ENCODE peak calls at places on chromosomes 7 and 10, in eight cellular contexts. One of them, this sample, is unnamed.

GRCh38 chr10:127117125-127117524 is 79.3 kb downstream of the INSYN2A start:
- DNase-seq in AG09309: no peak
- DNase-seq in GM06990: no peak
- DNase-seq in pancreas: peak
- DNase-seq in IMR-90: peak
- DNase-seq in naive thymus-derived CD4-positive, alpha-beta T cell: no peak
- DNase-seq in lower leg skin: no peak
- DNase-seq in tibial artery: peak
- DNase-seq in this sample: peak

GRCh38 chr7:34463830-34464229 is 194.2 kb upstream of the NPSR1 start:
- DNase-seq in IMR-90: no peak
- DNase-seq in tibial artery: no peak
- DNase-seq in naive thymus-derived CD4-positive, alpha-beta T cell: no peak
- DNase-seq in pancreas: no peak
- DNase-seq in lower leg skin: no peak
- DNase-seq in GM06990: no peak
- DNase-seq in AG09309: no peak
- DNase-seq in this sample: peak

GRCh38 chr10:15168296-15168780 is at the start of gene NMT2:
- DNase-seq in pancreas: peak
- DNase-seq in tibial artery: peak
- DNase-seq in IMR-90: no peak
- DNase-seq in naive thymus-derived CD4-positive, alpha-beta T cell: no peak
- DNase-seq in GM06990: peak
- DNase-seq in AG09309: no peak
- DNase-seq in lower leg skin: peak
- DNase-seq in this sample: peak

GRCh38 chr10:117166420-117167345 is 28.6 kb upstream of the VAX1 start:
- DNase-seq in tibial artery: no peak
- DNase-seq in IMR-90: no peak
- DNase-seq in naive thymus-derived CD4-positive, alpha-beta T cell: no peak
- DNase-seq in lower leg skin: no peak
- DNase-seq in pancreas: no peak
- DNase-seq in GM06990: no peak
- DNase-seq in AG09309: no peak
- DNase-seq in this sample: no peak

GRCh38 chr10:48750019-48750418 is 65.3 kb downstream of the WDFY4 start:
- DNase-seq in pancreas: no peak
- DNase-seq in IMR-90: no peak
- DNase-seq in naive thymus-derived CD4-positive, alpha-beta T cell: no peak
- DNase-seq in GM06990: no peak
- DNase-seq in AG09309: no peak
- DNase-seq in tibial artery: no peak
- DNase-seq in lower leg skin: no peak
- DNase-seq in this sample: no peak

GRCh38 chr10:23075672-23076071 is 19.7 kb upstream of the MSRB2 start:
- DNase-seq in naive thymus-derived CD4-positive, alpha-beta T cell: no peak
- DNase-seq in GM06990: no peak
- DNase-seq in IMR-90: no peak
- DNase-seq in AG09309: no peak
- DNase-seq in tibial artery: no peak
- DNase-seq in pancreas: no peak
- DNase-seq in lower leg skin: no peak
- DNase-seq in this sample: no peak

GRCh38 chr10:48531486-48531885 is 73.4 kb downstream of the ARHGAP22 start:
- DNase-seq in naive thymus-derived CD4-positive, alpha-beta T cell: no peak
- DNase-seq in AG09309: no peak
- DNase-seq in GM06990: no peak
- DNase-seq in tibial artery: no peak
- DNase-seq in lower leg skin: no peak
- DNase-seq in pancreas: no peak
- DNase-seq in IMR-90: no peak
- DNase-seq in this sample: no peak

GRCh38 chr7:94660006-94660405 is 4.1 kb upstream of the SGCE start:
- DNase-seq in IMR-90: no peak
- DNase-seq in AG09309: no peak
- DNase-seq in GM06990: no peak
- DNase-seq in tibial artery: no peak
- DNase-seq in naive thymus-derived CD4-positive, alpha-beta T cell: no peak
- DNase-seq in pancreas: no peak
- DNase-seq in lower leg skin: no peak
- DNase-seq in this sample: no peak

GRCh38 chr7:5597772-5598171 is 174.1 kb upstream of the TNRC18 start:
- DNase-seq in GM06990: no peak
- DNase-seq in AG09309: no peak
- DNase-seq in pancreas: no peak
- DNase-seq in tibial artery: no peak
- DNase-seq in IMR-90: no peak
- DNase-seq in naive thymus-derived CD4-positive, alpha-beta T cell: no peak
- DNase-seq in lower leg skin: no peak
- DNase-seq in this sample: no peak

GRCh38 chr7:47741984-47742383 is 160.1 kb upstream of the TNS3 start:
- DNase-seq in tibial artery: no peak
- DNase-seq in pancreas: no peak
- DNase-seq in IMR-90: peak
- DNase-seq in naive thymus-derived CD4-positive, alpha-beta T cell: no peak
- DNase-seq in lower leg skin: no peak
- DNase-seq in GM06990: no peak
- DNase-seq in AG09309: no peak
- DNase-seq in this sample: no peak

GRCh38 chr10:60572511-60573194 is 183.0 kb upstream of the ANK3 start:
- DNase-seq in GM06990: no peak
- DNase-seq in tibial artery: no peak
- DNase-seq in IMR-90: peak
- DNase-seq in lower leg skin: no peak
- DNase-seq in AG09309: peak
- DNase-seq in naive thymus-derived CD4-positive, alpha-beta T cell: no peak
- DNase-seq in pancreas: peak
- DNase-seq in this sample: peak

GRCh38 chr7:158863611-158864506 is 7.5 kb downstream of the DYNC2I1 start:
- DNase-seq in tibial artery: peak
- DNase-seq in AG09309: peak
- DNase-seq in GM06990: peak
- DNase-seq in naive thymus-derived CD4-positive, alpha-beta T cell: peak
- DNase-seq in IMR-90: peak
- DNase-seq in lower leg skin: peak
- DNase-seq in pancreas: peak
- DNase-seq in this sample: peak

GRCh38 chr10:116278832-116279231 is 5.8 kb upstream of the GFRA1 start:
- DNase-seq in AG09309: no peak
- DNase-seq in pancreas: no peak
- DNase-seq in GM06990: no peak
- DNase-seq in naive thymus-derived CD4-positive, alpha-beta T cell: no peak
- DNase-seq in IMR-90: peak
- DNase-seq in lower leg skin: no peak
- DNase-seq in tibial artery: no peak
- DNase-seq in this sample: no peak

GRCh38 chr7:103637080-103637479 is 191.1 kb upstream of the SLC26A5 start:
- DNase-seq in tibial artery: no peak
- DNase-seq in GM06990: no peak
- DNase-seq in naive thymus-derived CD4-positive, alpha-beta T cell: no peak
- DNase-seq in lower leg skin: no peak
- DNase-seq in pancreas: no peak
- DNase-seq in AG09309: peak
- DNase-seq in IMR-90: peak
- DNase-seq in this sample: no peak

GRCh38 chr7:50851451-50851850 is 68.8 kb upstream of the GRB10 start:
- DNase-seq in lower leg skin: no peak
- DNase-seq in GM06990: no peak
- DNase-seq in AG09309: peak
- DNase-seq in IMR-90: peak
- DNase-seq in pancreas: no peak
- DNase-seq in naive thymus-derived CD4-positive, alpha-beta T cell: no peak
- DNase-seq in tibial artery: no peak
- DNase-seq in this sample: no peak

GRCh38 chr10:123576706-123577105 is 89.4 kb upstream of the GPR26 start:
- DNase-seq in lower leg skin: no peak
- DNase-seq in GM06990: no peak
- DNase-seq in pancreas: no peak
- DNase-seq in AG09309: no peak
- DNase-seq in IMR-90: no peak
- DNase-seq in naive thymus-derived CD4-positive, alpha-beta T cell: no peak
- DNase-seq in tibial artery: no peak
- DNase-seq in this sample: no peak

DNA sequence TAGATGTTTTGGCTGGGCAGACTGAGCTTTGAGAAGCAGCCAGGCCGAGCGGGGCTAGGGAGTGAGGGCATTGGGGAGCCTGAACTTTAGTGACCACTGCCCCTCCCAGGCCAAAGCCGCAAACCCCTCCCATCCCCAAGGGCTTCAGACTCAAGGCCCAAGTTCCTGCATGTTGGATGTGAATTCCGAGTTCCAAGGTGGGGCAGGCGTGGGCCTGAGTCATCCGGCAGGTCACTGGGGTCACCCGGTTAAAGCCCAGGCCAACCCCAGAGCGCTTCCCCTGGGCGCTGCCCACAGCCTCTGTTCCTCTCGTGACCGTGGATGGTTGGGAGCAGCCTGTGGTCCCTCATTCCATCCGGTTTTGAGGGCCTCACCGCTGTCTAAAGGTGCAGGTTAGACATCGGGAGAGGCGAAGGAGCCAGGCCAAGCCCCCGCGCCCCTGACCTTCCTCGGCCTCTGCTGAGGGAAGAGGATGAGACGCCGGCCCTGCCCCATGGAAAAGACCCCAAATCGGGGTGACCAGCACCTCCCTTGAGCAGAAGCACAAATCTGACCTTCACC is 6.9 kb upstream of the PDGFA start:
- DNase-seq in tibial artery: no peak
- DNase-seq in lower leg skin: no peak
- DNase-seq in GM06990: no peak
- DNase-seq in naive thymus-derived CD4-positive, alpha-beta T cell: no peak
- DNase-seq in AG09309: no peak
- DNase-seq in IMR-90: no peak
- DNase-seq in pancreas: no peak
- DNase-seq in this sample: no peak
- H3K4me3 ChIP-seq in tibial artery: no peak
- H3K4me3 ChIP-seq in lower leg skin: no peak
- H3K4me3 ChIP-seq in GM06990: no peak
- H3K4me3 ChIP-seq in naive thymus-derived CD4-positive, alpha-beta T cell: no peak
- H3K4me3 ChIP-seq in AG09309: no peak
- H3K4me3 ChIP-seq in IMR-90: no peak
- H3K4me3 ChIP-seq in pancreas: no peak
- H3K4me3 ChIP-seq in this sample: no peak

GRCh38 chr7:107044347-107045194 is at the start of gene PRKAR2B:
- DNase-seq in AG09309: no peak
- DNase-seq in GM06990: peak
- DNase-seq in naive thymus-derived CD4-positive, alpha-beta T cell: peak
- DNase-seq in tibial artery: peak
- DNase-seq in IMR-90: peak
- DNase-seq in lower leg skin: peak
- DNase-seq in pancreas: peak
- DNase-seq in this sample: no peak

GRCh38 chr7:107043916-107044346 is 574 bp upstream of the PRKAR2B start:
- DNase-seq in pancreas: no peak
- DNase-seq in AG09309: no peak
- DNase-seq in naive thymus-derived CD4-positive, alpha-beta T cell: no peak
- DNase-seq in GM06990: no peak
- DNase-seq in tibial artery: no peak
- DNase-seq in lower leg skin: no peak
- DNase-seq in IMR-90: peak
- DNase-seq in this sample: no peak

GRCh38 chr7:107045195-107045960 is 873 bp downstream of the PRKAR2B start:
- DNase-seq in pancreas: no peak
- DNase-seq in AG09309: no peak
- DNase-seq in lower leg skin: no peak
- DNase-seq in naive thymus-derived CD4-positive, alpha-beta T cell: no peak
- DNase-seq in tibial artery: no peak
- DNase-seq in IMR-90: peak
- DNase-seq in GM06990: no peak
- DNase-seq in this sample: no peak

GRCh38 chr7:107046511-107047259 is 2.2 kb downstream of the PRKAR2B start:
- DNase-seq in lower leg skin: no peak
- DNase-seq in naive thymus-derived CD4-positive, alpha-beta T cell: no peak
- DNase-seq in AG09309: no peak
- DNase-seq in IMR-90: no peak
- DNase-seq in pancreas: no peak
- DNase-seq in GM06990: no peak
- DNase-seq in tibial artery: no peak
- DNase-seq in this sample: no peak

DNA sequence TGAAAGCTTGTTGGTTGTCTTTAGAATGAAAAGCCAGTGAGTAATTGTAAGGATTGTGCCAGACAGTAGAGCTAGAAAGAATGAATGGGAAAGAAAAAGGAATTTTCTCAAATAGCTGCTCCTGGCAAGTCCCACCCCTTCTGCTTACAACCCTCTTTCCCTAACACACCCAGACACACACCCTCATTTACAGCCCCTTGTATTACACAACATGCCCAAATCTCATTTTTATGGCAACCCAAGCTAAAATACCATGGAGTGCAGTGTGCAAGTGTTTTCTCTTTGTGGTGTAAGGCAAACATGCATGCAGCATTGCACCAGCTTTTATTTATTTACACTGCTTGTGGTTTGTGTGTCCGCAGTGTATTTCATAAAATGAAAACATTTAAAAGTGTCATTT is 1.5 kb downstream of the PRKAR2B start:
- DNase-seq in tibial artery: no peak
- DNase-seq in lower leg skin: no peak
- DNase-seq in GM06990: no peak
- DNase-seq in naive thymus-derived CD4-positive, alpha-beta T cell: no peak
- DNase-seq in AG09309: peak
- DNase-seq in IMR-90: peak
- DNase-seq in pancreas: no peak
- DNase-seq in this sample: no peak
- H3K4me3 ChIP-seq in tibial artery: peak
- H3K4me3 ChIP-seq in lower leg skin: no peak
- H3K4me3 ChIP-seq in GM06990: no peak
- H3K4me3 ChIP-seq in naive thymus-derived CD4-positive, alpha-beta T cell: no peak
- H3K4me3 ChIP-seq in AG09309: no peak
- H3K4me3 ChIP-seq in IMR-90: peak
- H3K4me3 ChIP-seq in pancreas: peak
- H3K4me3 ChIP-seq in this sample: no peak

DNA sequence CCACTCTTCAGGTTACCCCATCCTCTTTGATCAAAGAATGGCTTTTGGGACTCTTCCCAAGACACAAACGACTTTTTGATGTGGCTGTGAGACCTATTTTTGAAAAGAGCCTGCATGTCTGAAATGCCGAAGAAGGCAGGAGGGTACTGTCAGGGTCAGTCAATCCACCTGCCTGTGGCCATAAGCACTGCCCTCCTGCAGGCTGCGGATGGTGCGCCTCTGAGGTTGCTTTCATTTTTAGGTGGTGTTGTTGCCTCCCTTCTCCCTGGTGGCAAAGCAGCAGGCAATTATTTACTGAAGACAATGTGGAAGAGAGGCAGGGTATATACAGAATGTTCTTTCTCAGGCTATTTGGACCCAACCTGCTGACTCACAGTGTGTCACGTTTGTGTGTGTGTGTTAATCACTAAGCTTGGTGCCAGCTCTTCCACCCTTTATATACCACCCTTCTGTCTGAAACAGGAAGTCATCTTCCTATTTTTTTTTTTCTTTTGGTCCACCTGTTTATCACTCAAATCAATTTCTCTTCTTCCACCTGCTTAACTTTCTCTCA is 1421.2 kb upstream of the CELF2 start:
- DNase-seq in naive thymus-derived CD4-positive, alpha-beta T cell: no peak
- DNase-seq in tibial artery: no peak
- DNase-seq in IMR-90: peak
- DNase-seq in AG09309: no peak
- DNase-seq in GM06990: no peak
- DNase-seq in pancreas: no peak
- DNase-seq in lower leg skin: no peak
- DNase-seq in this sample: peak
- H3K4me3 ChIP-seq in naive thymus-derived CD4-positive, alpha-beta T cell: no peak
- H3K4me3 ChIP-seq in tibial artery: no peak
- H3K4me3 ChIP-seq in IMR-90: no peak
- H3K4me3 ChIP-seq in AG09309: no peak
- H3K4me3 ChIP-seq in GM06990: no peak
- H3K4me3 ChIP-seq in pancreas: no peak
- H3K4me3 ChIP-seq in lower leg skin: no peak
- H3K4me3 ChIP-seq in this sample: no peak

GRCh38 chr10:76461024-76461423 is 1029.6 kb downstream of the LRMDA start:
- DNase-seq in AG09309: no peak
- DNase-seq in lower leg skin: no peak
- DNase-seq in pancreas: no peak
- DNase-seq in naive thymus-derived CD4-positive, alpha-beta T cell: no peak
- DNase-seq in tibial artery: no peak
- DNase-seq in GM06990: no peak
- DNase-seq in IMR-90: no peak
- DNase-seq in this sample: no peak
- H3K4me3 ChIP-seq in AG09309: no peak
- H3K4me3 ChIP-seq in lower leg skin: no peak
- H3K4me3 ChIP-seq in pancreas: no peak
- H3K4me3 ChIP-seq in naive thymus-derived CD4-positive, alpha-beta T cell: no peak
- H3K4me3 ChIP-seq in tibial artery: no peak
- H3K4me3 ChIP-seq in GM06990: no peak
- H3K4me3 ChIP-seq in IMR-90: no peak
- H3K4me3 ChIP-seq in this sample: no peak